ENCODE peak calls at places on chromosomes 7 and 10, in seven cellular contexts. C, W, S, F, A, P and O are unnamed samples.

GRCh38 chr10:15469066-15469465 is 98.0 kb upstream of the FAM171A1 start:
- DNase-seq in C (no peak), W (no peak), S (no peak), F (no peak), A (no peak), P (no peak), O (no peak)

GRCh38 chr7:147478751-147479150 is 1111.8 kb upstream of the C7orf33 start:
- DNase-seq in C (no peak), W (no peak), S (no peak), F (no peak), A (no peak), P (no peak), O (peak)

GRCh38 chr10:13087986-13088618 is 11.9 kb upstream of the OPTN start:
- DNase-seq in C (no peak), W (peak), S (no peak), F (no peak), A (no peak), P (peak), O (peak)

GRCh38 chr7:55774327-55775050 is 88.1 kb downstream of the SEPTIN14 start:
- DNase-seq in C (peak), W (no peak), S (no peak), F (no peak), A (no peak), P (peak), O (no peak)

GRCh38 chr10:29603516-29603915 is 31.3 kb downstream of the SVIL start:
- DNase-seq in C (no peak), W (no peak), S (no peak), F (no peak), A (no peak), P (no peak), O (no peak)

GRCh38 chr10:79331709-79332108 is 15.6 kb upstream of the PPIF start:
- DNase-seq in C (no peak), W (peak), S (no peak), F (no peak), A (no peak), P (peak), O (peak)

GRCh38 chr7:150876817-150877526 is 24.7 kb downstream of the AOC1 start:
- DNase-seq in C (peak), W (peak), S (peak), F (peak), A (peak), P (peak), O (peak)

GRCh38 chr10:1552881-1553595 is 184.3 kb downstream of the ADARB2 start:
- DNase-seq in C (peak), W (no peak), S (no peak), F (no peak), A (no peak), P (no peak), O (no peak)

GRCh38 chr10:124628676-124629021 is 115.5 kb downstream of the FAM53B start:
- DNase-seq in C (no peak), W (no peak), S (no peak), F (no peak), A (no peak), P (no peak), O (no peak)

GRCh38 chr7:139362302-139362701 is 2.6 kb downstream of the LUC7L2 start:
- DNase-seq in C (no peak), W (peak), S (no peak), F (no peak), A (no peak), P (peak), O (no peak)

GRCh38 chr10:129790710-129791446 is 173.2 kb downstream of the EBF3 start:
- DNase-seq in C (no peak), W (no peak), S (no peak), F (no peak), A (no peak), P (no peak), O (no peak)

GRCh38 chr7:158255156-158255555 is 332.5 kb downstream of the PTPRN2 start:
- DNase-seq in C (no peak), W (no peak), S (no peak), F (no peak), A (no peak), P (no peak), O (no peak)

GRCh38 chr10:104331208-104331838 is 6.9 kb downstream of the ITPRIP start:
- DNase-seq in C (peak), W (peak), S (no peak), F (no peak), A (peak), P (peak), O (no peak)

GRCh38 chr7:77727936-77728701 is 31.9 kb downstream of the RSBN1L start:
- DNase-seq in C (no peak), W (peak), S (no peak), F (peak), A (no peak), P (no peak), O (peak)

GRCh38 chr7:105180002-105180401 is 166.0 kb downstream of the KMT2E start:
- DNase-seq in C (no peak), W (no peak), S (no peak), F (no peak), A (no peak), P (no peak), O (no peak)

DNA sequence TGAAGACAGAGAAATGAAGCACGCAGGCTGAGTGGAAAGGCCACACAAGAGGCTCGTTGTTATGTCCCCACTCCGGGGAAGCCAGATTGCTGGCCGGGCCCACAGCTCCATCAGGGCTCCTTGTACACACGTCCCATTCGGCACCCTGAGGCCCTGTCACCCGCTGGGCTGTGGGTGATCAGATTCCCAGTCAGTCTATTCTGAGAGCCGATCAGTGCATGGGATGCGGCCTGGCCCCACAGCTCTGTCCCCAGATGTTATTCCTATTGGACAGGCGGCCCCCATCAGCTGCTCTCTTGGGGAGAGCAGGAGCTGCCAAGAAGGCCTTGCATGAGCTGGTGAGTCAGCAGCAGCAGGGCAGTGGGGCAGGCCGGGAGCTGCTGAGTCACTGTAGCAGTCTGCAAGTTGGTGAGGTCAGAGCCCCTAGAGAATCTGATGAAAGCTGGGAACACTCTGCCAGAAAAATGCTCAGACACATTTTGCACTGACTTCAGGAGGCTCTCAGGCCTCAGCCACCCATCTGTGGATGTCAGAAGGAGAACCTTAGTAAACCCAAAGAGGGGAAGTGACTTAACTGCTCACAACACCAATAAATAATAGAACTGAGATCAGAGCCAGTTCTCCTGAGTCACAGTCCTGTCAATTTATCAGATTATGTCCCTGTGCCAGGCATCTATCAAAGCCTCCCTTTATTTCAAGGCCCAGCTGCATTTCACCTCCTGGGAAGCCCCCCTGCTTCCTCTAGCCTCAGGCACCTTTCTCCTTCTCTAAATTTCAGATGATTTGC is 9.4 kb upstream of the PSAP start:
- DNase-seq in C (peak), W (peak), S (peak), F (peak), A (peak), P (peak), O (peak)
- H3K4me3 ChIP-seq in C (no peak), W (no peak), S (no peak), F (no peak), A (no peak), P (no peak), O (no peak)

GRCh38 chr10:93068411-93069244 is 5.1 kb upstream of the CYP26A1 start:
- DNase-seq in C (no peak), W (peak), S (no peak), F (no peak), A (no peak), P (peak), O (no peak)
- H3K4me3 ChIP-seq in C (no peak), W (no peak), S (no peak), F (peak), A (no peak), P (peak), O (peak)

GRCh38 chr7:92696584-92696983 is 106.4 kb upstream of the FAM133B start:
- DNase-seq in C (no peak), W (no peak), S (no peak), F (no peak), A (no peak), P (no peak), O (no peak)

GRCh38 chr7:92699560-92699959 is 109.4 kb upstream of the FAM133B start:
- DNase-seq in C (no peak), W (peak), S (no peak), F (no peak), A (no peak), P (peak), O (no peak)

GRCh38 chr7:92697414-92697813 is 107.2 kb upstream of the FAM133B start:
- DNase-seq in C (no peak), W (no peak), S (no peak), F (no peak), A (no peak), P (no peak), O (no peak)

GRCh38 chr7:92697012-92697411 is 106.8 kb upstream of the FAM133B start:
- DNase-seq in C (no peak), W (no peak), S (no peak), F (no peak), A (no peak), P (no peak), O (no peak)

DNA sequence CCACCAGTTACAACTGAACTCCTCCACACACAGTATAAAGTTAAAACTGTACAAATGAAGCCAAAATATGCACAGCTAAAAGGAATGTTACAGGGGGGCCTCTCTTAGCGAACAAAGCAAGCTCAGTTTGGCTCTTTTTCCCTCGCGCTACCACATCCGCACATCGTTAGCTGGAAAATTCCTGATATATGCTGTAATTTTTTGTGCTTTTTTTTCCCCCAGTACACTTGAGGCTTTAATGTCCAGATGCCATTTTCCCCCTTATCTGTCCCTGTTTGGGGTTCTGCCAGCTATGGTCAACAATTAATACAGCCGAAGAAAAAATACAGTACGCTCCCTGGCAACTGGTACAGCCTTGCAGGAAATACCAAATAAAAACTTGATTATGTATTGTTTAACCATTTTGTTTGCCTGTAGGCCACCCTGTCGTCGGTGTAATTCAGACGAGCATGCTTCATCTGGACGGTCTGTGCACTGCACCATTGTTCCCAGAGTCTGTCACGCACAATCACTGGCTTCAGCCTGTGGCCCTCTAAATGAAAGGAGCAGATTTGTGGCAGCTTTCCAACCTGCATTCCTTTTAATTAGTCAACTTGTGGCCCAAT is 108.1 kb upstream of the FAM133B start:
- DNase-seq in C (peak), W (peak), S (no peak), F (peak), A (peak), P (peak), O (peak)
- H3K4me3 ChIP-seq in C (no peak), W (peak), S (no peak), F (peak), A (no peak), P (no peak), O (peak)

GRCh38 chr10:24238527-24239247 is 29.7 kb downstream of the KIAA1217 start:
- DNase-seq in C (peak), W (no peak), S (no peak), F (no peak), A (peak), P (peak), O (no peak)
- H3K4me3 ChIP-seq in C (no peak), W (no peak), S (no peak), F (no peak), A (no peak), P (peak), O (no peak)

GRCh38 chr7:138001529-138002095 is at the start of gene CREB3L2:
- DNase-seq in C (peak), W (peak), S (peak), F (no peak), A (peak), P (no peak), O (no peak)

GRCh38 chr7:138004046-138004445 is 2.2 kb upstream of the CREB3L2 start:
- DNase-seq in C (no peak), W (no peak), S (no peak), F (no peak), A (no peak), P (no peak), O (no peak)

GRCh38 chr7:138002096-138002827 is 376 bp upstream of the CREB3L2 start:
- DNase-seq in C (peak), W (peak), S (peak), F (peak), A (peak), P (peak), O (peak)

GRCh38 chr7:138004936-138005335 is 3.0 kb upstream of the CREB3L2 start:
- DNase-seq in C (no peak), W (no peak), S (no peak), F (no peak), A (no peak), P (no peak), O (no peak)

DNA sequence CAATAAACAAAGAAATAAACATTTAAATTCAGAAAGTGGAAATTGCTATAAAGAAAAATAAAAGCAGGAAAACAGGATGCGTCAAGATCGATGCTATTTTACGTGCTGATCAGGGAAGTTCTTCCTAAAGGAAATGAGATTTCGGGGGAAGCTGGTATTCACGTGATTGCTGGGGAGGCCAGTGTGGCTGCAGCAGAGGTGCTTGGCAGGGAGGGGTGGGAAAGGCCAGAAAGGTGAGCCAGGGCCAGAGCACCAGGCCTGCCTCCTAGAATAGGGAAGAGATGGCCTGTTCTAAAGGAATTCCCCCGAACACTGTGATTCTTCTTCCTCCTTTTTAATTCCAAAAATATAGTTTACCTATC is 923 bp upstream of the CREB3L2 start:
- DNase-seq in C (no peak), W (no peak), S (no peak), F (no peak), A (no peak), P (no peak), O (no peak)
- H3K4me3 ChIP-seq in C (no peak), W (no peak), S (no peak), F (no peak), A (no peak), P (no peak), O (no peak)

GRCh38 chr7:16880469-16881034 is 1.2 kb downstream of the AGR3 start:
- DNase-seq in C (no peak), W (no peak), S (no peak), F (no peak), A (peak), P (no peak), O (no peak)
- H3K4me3 ChIP-seq in C (no peak), W (no peak), S (no peak), F (no peak), A (no peak), P (no peak), O (no peak)